ENCODE peak calls at places on chromosomes 11 and 22, in six cellular contexts. One of them, this sample, is unnamed.
A peak's percentile ranks its signal among the peaks of the same experiment; 100 is the strongest.

GRCh38 chr11:104619751-104620150 is 278.5 kb downstream of the CASP12 start:
- DNase-seq in trophoblast cell: no peak
- DNase-seq in mesendoderm: no peak
- DNase-seq in H1: no peak
- DNase-seq in mesenchymal stem cell: no peak
- DNase-seq in IMR-90: no peak
- DNase-seq in this sample: no peak

GRCh38 chr22:49776891-49777290 is 50.8 kb downstream of the BRD1 start:
- DNase-seq in mesendoderm: no peak
- DNase-seq in IMR-90: no peak
- DNase-seq in mesenchymal stem cell: no peak
- DNase-seq in trophoblast cell: no peak
- DNase-seq in H1: no peak
- DNase-seq in this sample: no peak

GRCh38 chr22:45261407-45262088 is 20.9 kb upstream of the KIAA0930 start:
- DNase-seq in IMR-90: no peak
- DNase-seq in mesendoderm: no peak
- DNase-seq in trophoblast cell: no peak
- DNase-seq in H1: no peak
- DNase-seq in mesenchymal stem cell: no peak
- DNase-seq in this sample: no peak

GRCh38 chr22:43186272-43187170 is at the start of gene TTLL12:
- DNase-seq in mesenchymal stem cell: peak; percentile 55
- DNase-seq in IMR-90: peak; percentile 21
- DNase-seq in H1: no peak
- DNase-seq in mesendoderm: peak; percentile 50
- DNase-seq in trophoblast cell: peak; percentile 28
- DNase-seq in this sample: peak; percentile 70

GRCh38 chr11:132655187-132655855 is 877.0 kb downstream of the OPCML start:
- DNase-seq in mesendoderm: no peak
- DNase-seq in mesenchymal stem cell: no peak
- DNase-seq in IMR-90: no peak
- DNase-seq in H1: no peak
- DNase-seq in trophoblast cell: no peak
- DNase-seq in this sample: no peak

GRCh38 chr11:113476553-113476952 is 1.4 kb upstream of the DRD2 start:
- DNase-seq in IMR-90: no peak
- DNase-seq in H1: no peak
- DNase-seq in mesendoderm: no peak
- DNase-seq in trophoblast cell: no peak
- DNase-seq in mesenchymal stem cell: no peak
- DNase-seq in this sample: no peak

GRCh38 chr22:46280999-46281623 is 13.3 kb downstream of the TTC38 start:
- DNase-seq in mesendoderm: no peak
- DNase-seq in H1: no peak
- DNase-seq in trophoblast cell: no peak
- DNase-seq in IMR-90: no peak
- DNase-seq in mesenchymal stem cell: no peak
- DNase-seq in this sample: no peak

GRCh38 chr22:43269325-43270040 is 73.7 kb downstream of the SCUBE1 start:
- DNase-seq in trophoblast cell: no peak
- DNase-seq in H1: no peak
- DNase-seq in mesendoderm: peak; percentile 46
- DNase-seq in mesenchymal stem cell: no peak
- DNase-seq in IMR-90: no peak
- DNase-seq in this sample: peak; percentile 54

GRCh38 chr11:117823941-117824420 is 563 bp downstream of the FXYD2 start:
- DNase-seq in mesendoderm: no peak
- DNase-seq in trophoblast cell: no peak
- DNase-seq in H1: no peak
- DNase-seq in IMR-90: no peak
- DNase-seq in mesenchymal stem cell: peak; percentile 57
- DNase-seq in this sample: no peak

GRCh38 chr22:47587361-47587760 is 824.9 kb downstream of the TBC1D22A start:
- DNase-seq in mesendoderm: no peak
- DNase-seq in mesenchymal stem cell: no peak
- DNase-seq in H1: no peak
- DNase-seq in trophoblast cell: no peak
- DNase-seq in IMR-90: no peak
- DNase-seq in this sample: no peak

GRCh38 chr22:30005213-30005857 is 74.9 kb upstream of the HORMAD2 start:
- DNase-seq in IMR-90: peak; percentile 68
- DNase-seq in trophoblast cell: peak; percentile 62
- DNase-seq in H1: peak; percentile 90
- DNase-seq in mesendoderm: peak; percentile 72
- DNase-seq in mesenchymal stem cell: peak; percentile 74
- DNase-seq in this sample: peak; percentile 74

GRCh38 chr11:117299351-117300300 is 8.5 kb downstream of the BACE1-AS start:
- DNase-seq in mesendoderm: peak; percentile 16
- DNase-seq in trophoblast cell: no peak
- DNase-seq in H1: no peak
- DNase-seq in IMR-90: no peak
- DNase-seq in mesenchymal stem cell: no peak
- DNase-seq in this sample: no peak

GRCh38 chr11:130209128-130209932 is 49.7 kb downstream of the ST14 start:
- DNase-seq in trophoblast cell: no peak
- DNase-seq in IMR-90: no peak
- DNase-seq in mesendoderm: no peak
- DNase-seq in H1: peak; percentile 44
- DNase-seq in mesenchymal stem cell: no peak
- DNase-seq in this sample: no peak

GRCh38 chr11:108870373-108871020 is 205.6 kb downstream of the DDX10 start:
- DNase-seq in mesendoderm: peak; percentile 56
- DNase-seq in trophoblast cell: no peak
- DNase-seq in H1: no peak
- DNase-seq in IMR-90: peak; percentile 87
- DNase-seq in mesenchymal stem cell: peak; percentile 86
- DNase-seq in this sample: no peak

GRCh38 chr22:44915441-44915840 is 94.4 kb downstream of the PHF21B start:
- DNase-seq in IMR-90: no peak
- DNase-seq in H1: no peak
- DNase-seq in mesenchymal stem cell: no peak
- DNase-seq in trophoblast cell: no peak
- DNase-seq in mesendoderm: no peak
- DNase-seq in this sample: no peak

GRCh38 chr11:110182886-110183285 is 89.7 kb downstream of the ZC3H12C start:
- DNase-seq in H1: no peak
- DNase-seq in mesenchymal stem cell: peak; percentile 48
- DNase-seq in IMR-90: peak; percentile 81
- DNase-seq in mesendoderm: no peak
- DNase-seq in trophoblast cell: peak; percentile 43
- DNase-seq in this sample: no peak

GRCh38 chr11:61168858-61169257 is 7.6 kb upstream of the VPS37C start:
- DNase-seq in mesenchymal stem cell: no peak
- DNase-seq in mesendoderm: no peak
- DNase-seq in IMR-90: no peak
- DNase-seq in trophoblast cell: no peak
- DNase-seq in H1: no peak
- DNase-seq in this sample: no peak

GRCh38 chr22:32852346-32853251 is 51.1 kb downstream of the TIMP3 start:
- DNase-seq in mesendoderm: no peak
- DNase-seq in mesenchymal stem cell: peak; percentile 58
- DNase-seq in trophoblast cell: no peak
- DNase-seq in H1: no peak
- DNase-seq in IMR-90: no peak
- DNase-seq in this sample: no peak
- H3K36me3 ChIP-seq in mesendoderm: no peaks in the 10 kb centered on the region
- H3K36me3 ChIP-seq in mesenchymal stem cell: no peaks in the 10 kb centered on the region
- H3K36me3 ChIP-seq in trophoblast cell: peaks cover 73% of the 10 kb centered on the region
- H3K36me3 ChIP-seq in H1: no peaks in the 10 kb centered on the region
- H3K36me3 ChIP-seq in IMR-90: peaks cover 73% of the 10 kb centered on the region
- H3K36me3 ChIP-seq in this sample: no peaks in the 10 kb centered on the region

GRCh38 chr11:122769126-122769780 is 69.0 kb upstream of the CRTAM start:
- DNase-seq in IMR-90: peak; percentile 61
- DNase-seq in trophoblast cell: no peak
- DNase-seq in mesenchymal stem cell: no peak
- DNase-seq in mesendoderm: no peak
- DNase-seq in H1: no peak
- DNase-seq in this sample: no peak

GRCh38 chr11:122758974-122759373 is 79.3 kb upstream of the CRTAM start:
- DNase-seq in H1: no peak
- DNase-seq in mesendoderm: no peak
- DNase-seq in IMR-90: peak; percentile 18
- DNase-seq in mesenchymal stem cell: no peak
- DNase-seq in trophoblast cell: no peak
- DNase-seq in this sample: no peak

GRCh38 chr11:122763108-122763507 is 75.2 kb upstream of the CRTAM start:
- DNase-seq in mesendoderm: no peak
- DNase-seq in mesenchymal stem cell: no peak
- DNase-seq in trophoblast cell: no peak
- DNase-seq in IMR-90: no peak
- DNase-seq in H1: no peak
- DNase-seq in this sample: no peak

GRCh38 chr11:122765487-122766131 is 72.7 kb upstream of the CRTAM start:
- DNase-seq in trophoblast cell: no peak
- DNase-seq in mesendoderm: no peak
- DNase-seq in H1: no peak
- DNase-seq in IMR-90: no peak
- DNase-seq in mesenchymal stem cell: no peak
- DNase-seq in this sample: no peak

GRCh38 chr11:122764691-122765090 is 73.6 kb upstream of the CRTAM start:
- DNase-seq in IMR-90: no peak
- DNase-seq in trophoblast cell: no peak
- DNase-seq in mesendoderm: no peak
- DNase-seq in mesenchymal stem cell: no peak
- DNase-seq in H1: no peak
- DNase-seq in this sample: no peak
- H3K23ac ChIP-seq in IMR-90: no peak overlapping the region
- H3K23ac ChIP-seq in trophoblast cell: no peak overlapping the region
- H3K23ac ChIP-seq in mesendoderm: no peak overlapping the region
- H3K23ac ChIP-seq in mesenchymal stem cell: no peak overlapping the region
- H3K23ac ChIP-seq in H1: no peak overlapping the region
- H3K23ac ChIP-seq in this sample: no peak overlapping the region

GRCh38 chr11:64796047-64796756 is 6.8 kb downstream of the MAP4K2 start:
- DNase-seq in trophoblast cell: no peak
- DNase-seq in mesendoderm: no peak
- DNase-seq in mesenchymal stem cell: no peak
- DNase-seq in H1: no peak
- DNase-seq in IMR-90: no peak
- DNase-seq in this sample: no peak
- H3K36me3 ChIP-seq in trophoblast cell: peaks cover 37% of the 10 kb centered on the region
- H3K36me3 ChIP-seq in mesendoderm: no peaks in the 10 kb centered on the region
- H3K36me3 ChIP-seq in mesenchymal stem cell: peaks cover 69% of the 10 kb centered on the region
- H3K36me3 ChIP-seq in H1: no peaks in the 10 kb centered on the region
- H3K36me3 ChIP-seq in IMR-90: peaks cover 24% of the 10 kb centered on the region
- H3K36me3 ChIP-seq in this sample: no peaks in the 10 kb centered on the region

DNA sequence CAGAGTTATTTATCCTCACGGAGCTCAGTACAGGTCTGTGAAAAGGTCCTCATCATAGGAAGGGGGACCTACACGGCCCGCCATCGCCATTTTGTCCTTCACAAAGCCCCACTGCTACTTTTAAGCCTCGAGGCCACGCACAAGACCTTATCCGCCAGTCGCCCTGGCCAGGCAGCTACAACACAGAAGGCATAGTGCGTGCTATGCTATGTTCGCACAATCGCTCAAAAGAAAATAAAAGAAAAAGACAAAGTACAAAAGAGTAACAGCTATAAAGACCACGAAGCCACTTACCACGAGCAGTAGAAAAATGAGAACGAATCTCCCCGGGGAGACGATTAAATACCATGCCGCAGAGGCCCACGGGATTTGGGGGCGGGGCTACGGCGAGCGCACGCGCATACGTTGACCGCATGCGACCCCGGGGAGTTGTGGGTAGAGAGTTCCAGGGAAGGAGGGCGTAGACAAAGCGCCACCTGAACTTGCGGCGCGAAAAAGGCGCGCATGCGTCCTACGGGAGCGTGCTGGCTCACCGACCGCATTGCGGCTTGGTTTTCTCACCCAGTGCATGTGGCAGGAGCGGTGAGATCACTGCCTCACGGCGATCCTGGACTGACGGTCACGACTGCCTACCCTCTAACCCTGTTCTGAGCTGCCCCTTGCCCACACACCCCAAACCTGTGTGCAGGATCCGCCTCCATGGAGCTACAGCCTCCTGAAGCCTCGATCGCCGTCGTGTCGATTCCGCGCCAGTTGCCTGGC is 16.4 kb upstream of the WDR74 start:
- DNase-seq in trophoblast cell: peak; percentile 99
- DNase-seq in H1: peak; percentile 99
- DNase-seq in mesendoderm: peak; percentile 99
- DNase-seq in IMR-90: peak; percentile 98
- DNase-seq in mesenchymal stem cell: peak; percentile 98
- DNase-seq in this sample: peak; percentile 97
- H3K23ac ChIP-seq in trophoblast cell: no peak overlapping the region
- H3K23ac ChIP-seq in H1: no peak overlapping the region
- H3K23ac ChIP-seq in mesendoderm: peak overlapping the region; percentile 10
- H3K23ac ChIP-seq in IMR-90: peak overlapping the region; percentile 97
- H3K23ac ChIP-seq in mesenchymal stem cell: peak overlapping the region; percentile 51
- H3K23ac ChIP-seq in this sample: peak overlapping the region; percentile 99

DNA sequence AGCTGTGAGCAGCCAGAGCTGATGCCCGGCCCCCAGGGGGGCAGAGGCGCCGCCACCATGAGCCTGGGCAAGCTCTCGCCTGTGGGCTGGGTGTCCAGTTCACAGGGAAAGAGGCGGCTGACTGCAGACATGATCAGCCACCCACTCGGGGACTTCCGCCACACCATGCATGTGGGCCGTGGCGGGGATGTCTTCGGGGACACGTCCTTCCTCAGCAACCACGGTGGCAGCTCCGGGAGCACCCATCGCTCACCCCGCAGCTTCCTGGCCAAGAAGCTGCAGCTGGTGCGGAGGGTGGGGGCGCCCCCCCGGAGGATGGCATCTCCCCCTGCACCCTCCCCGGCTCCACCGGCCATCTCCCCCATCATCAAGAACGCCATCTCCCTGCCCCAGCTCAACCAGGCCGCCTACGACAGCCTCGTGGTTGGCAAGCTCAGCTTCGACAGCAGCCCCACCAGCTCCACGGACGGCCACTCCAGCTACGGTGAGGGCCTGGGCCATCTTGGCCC is 6.1 kb downstream of the CDC42EP1 start:
- DNase-seq in trophoblast cell: no peak
- DNase-seq in IMR-90: no peak
- DNase-seq in H1: no peak
- DNase-seq in mesenchymal stem cell: no peak
- DNase-seq in mesendoderm: no peak
- DNase-seq in this sample: no peak
- H3K36me3 ChIP-seq in trophoblast cell: peaks cover 58% of the 10 kb centered on the region
- H3K36me3 ChIP-seq in IMR-90: peaks cover 51% of the 10 kb centered on the region
- H3K36me3 ChIP-seq in H1: no peaks in the 10 kb centered on the region
- H3K36me3 ChIP-seq in mesenchymal stem cell: peaks cover 62% of the 10 kb centered on the region
- H3K36me3 ChIP-seq in mesendoderm: peaks cover 13% of the 10 kb centered on the region
- H3K36me3 ChIP-seq in this sample: peaks cover 5% of the 10 kb centered on the region

GRCh38 chr22:23534201-23534850 is 45.8 kb downstream of the IGLL1 start:
- DNase-seq in mesenchymal stem cell: no peak
- DNase-seq in mesendoderm: peak; percentile 65
- DNase-seq in H1: no peak
- DNase-seq in trophoblast cell: no peak
- DNase-seq in IMR-90: no peak
- DNase-seq in this sample: no peak

GRCh38 chr22:23536821-23537345 is 43.2 kb downstream of the IGLL1 start:
- DNase-seq in mesendoderm: peak; percentile 57
- DNase-seq in mesenchymal stem cell: no peak
- DNase-seq in trophoblast cell: no peak
- DNase-seq in H1: no peak
- DNase-seq in IMR-90: no peak
- DNase-seq in this sample: no peak

GRCh38 chr22:23533771-23534191 is 46.3 kb downstream of the IGLL1 start:
- DNase-seq in H1: no peak
- DNase-seq in mesenchymal stem cell: no peak
- DNase-seq in trophoblast cell: no peak
- DNase-seq in IMR-90: no peak
- DNase-seq in mesendoderm: peak; percentile 94
- DNase-seq in this sample: no peak

GRCh38 chr22:23533328-23533762 is 46.7 kb downstream of the IGLL1 start:
- DNase-seq in trophoblast cell: no peak
- DNase-seq in mesenchymal stem cell: peak; percentile 57
- DNase-seq in mesendoderm: peak; percentile 94
- DNase-seq in H1: peak; percentile 87
- DNase-seq in IMR-90: peak; percentile 10
- DNase-seq in this sample: peak; percentile 70

GRCh38 chr22:23534851-23535717 is 45.0 kb downstream of the IGLL1 start:
- DNase-seq in IMR-90: no peak
- DNase-seq in trophoblast cell: no peak
- DNase-seq in mesendoderm: no peak
- DNase-seq in H1: no peak
- DNase-seq in mesenchymal stem cell: no peak
- DNase-seq in this sample: no peak
- H3K23ac ChIP-seq in IMR-90: no peak overlapping the region
- H3K23ac ChIP-seq in trophoblast cell: no peak overlapping the region
- H3K23ac ChIP-seq in mesendoderm: peak overlapping the region; percentile 98
- H3K23ac ChIP-seq in H1: no peak overlapping the region
- H3K23ac ChIP-seq in mesenchymal stem cell: no peak overlapping the region
- H3K23ac ChIP-seq in this sample: peak overlapping the region; percentile 25